ENCODE peak calls at places on chromosome 20, in six cellular contexts. U, M, X, Q, Y and T are unnamed samples.

GRCh38 chr20:62831361-62831788 is 14.5 kb downstream of the COL9A3 start:
- DNase-seq in Q (peak), M (peak), X (no peak), U (no peak), Y (peak), T (no peak)

GRCh38 chr20:40778894-40779496 is 90.0 kb upstream of the MAFB start:
- DNase-seq in Y (no peak), X (peak), U (no peak), Q (no peak), M (no peak), T (no peak)

GRCh38 chr20:62793757-62794006 is 2.6 kb upstream of the MRGBP start:
- DNase-seq in Q (no peak), U (no peak), M (no peak), X (peak), Y (no peak), T (no peak)

GRCh38 chr20:11682285-11682684 is 235.4 kb upstream of the BTBD3 start:
- DNase-seq in U (no peak), X (no peak), Y (no peak), Q (no peak), M (no peak), T (no peak)

GRCh38 chr20:49948809-49949507 is 12.8 kb downstream of the RNF114 start:
- DNase-seq in Q (no peak), M (no peak), Y (no peak), X (no peak), U (no peak), T (no peak)

GRCh38 chr20:51633430-51633829 is 90.9 kb upstream of the NFATC2 start:
- DNase-seq in Q (no peak), U (no peak), X (no peak), Y (no peak), M (no peak), T (no peak)

GRCh38 chr20:25025986-25026605 is 31.8 kb downstream of the ACSS1 start:
- DNase-seq in M (peak), U (peak), Q (peak), Y (no peak), X (peak), T (no peak)

GRCh38 chr20:41273445-41273844 is 44.1 kb downstream of the ZHX3 start:
- DNase-seq in X (no peak), Q (no peak), U (no peak), Y (no peak), M (no peak), T (no peak)

GRCh38 chr20:31869942-31870702 is at the start of the genes DUSP15 and TTLL9:
- DNase-seq in X (peak), U (peak), Y (peak), M (peak), Q (peak), T (no peak)

GRCh38 chr20:8094845-8095244 is 37.2 kb upstream of the PLCB1 start:
- DNase-seq in Y (no peak), M (no peak), U (no peak), Q (no peak), X (no peak), T (no peak)

GRCh38 chr20:10771435-10772140 is 97.8 kb upstream of the JAG1 start:
- DNase-seq in Y (no peak), X (no peak), M (no peak), U (no peak), Q (no peak), T (no peak)

GRCh38 chr20:59147197-59147596 is 16.4 kb upstream of the ZNF831 start:
- DNase-seq in X (no peak), Q (no peak), U (no peak), M (no peak), Y (no peak), T (no peak)

GRCh38 chr20:10666221-10667076 is 7.3 kb downstream of the JAG1 start:
- DNase-seq in M (no peak), U (no peak), Y (no peak), X (peak), Q (no peak), T (peak)

GRCh38 chr20:36506253-36506652 is 35.1 kb upstream of the MYL9 start:
- DNase-seq in U (no peak), X (no peak), M (no peak), Y (no peak), Q (no peak), T (no peak)

GRCh38 chr20:22805219-22805618 is 220.8 kb upstream of the FOXA2 start:
- DNase-seq in U (no peak), X (peak), M (no peak), Y (no peak), Q (peak), T (no peak)

GRCh38 chr20:50450961-50451752 is 59.0 kb upstream of the PTPN1 start:
- DNase-seq in X (peak), Y (no peak), Q (no peak), U (no peak), M (peak), T (no peak)

GRCh38 chr20:40931348-40932044 is 97.1 kb upstream of the TOP1 start:
- DNase-seq in M (no peak), Q (no peak), Y (no peak), X (no peak), U (no peak), T (no peak)

GRCh38 chr20:9506337-9506821 is 8.0 kb upstream of the LAMP5 start:
- DNase-seq in U (no peak), Y (no peak), X (no peak), M (no peak), Q (no peak), T (no peak)

GRCh38 chr20:9508696-9509178 is 5.7 kb upstream of the LAMP5 start:
- DNase-seq in Y (no peak), M (no peak), X (no peak), Q (no peak), U (no peak), T (no peak)

GRCh38 chr20:9506964-9507369 is 7.4 kb upstream of the LAMP5 start:
- DNase-seq in Q (no peak), M (no peak), X (no peak), Y (no peak), U (no peak), T (no peak)

GRCh38 chr20:9508240-9508661 is 6.1 kb upstream of the LAMP5 start:
- DNase-seq in Q (no peak), X (no peak), M (no peak), Y (no peak), U (no peak), T (no peak)

DNA sequence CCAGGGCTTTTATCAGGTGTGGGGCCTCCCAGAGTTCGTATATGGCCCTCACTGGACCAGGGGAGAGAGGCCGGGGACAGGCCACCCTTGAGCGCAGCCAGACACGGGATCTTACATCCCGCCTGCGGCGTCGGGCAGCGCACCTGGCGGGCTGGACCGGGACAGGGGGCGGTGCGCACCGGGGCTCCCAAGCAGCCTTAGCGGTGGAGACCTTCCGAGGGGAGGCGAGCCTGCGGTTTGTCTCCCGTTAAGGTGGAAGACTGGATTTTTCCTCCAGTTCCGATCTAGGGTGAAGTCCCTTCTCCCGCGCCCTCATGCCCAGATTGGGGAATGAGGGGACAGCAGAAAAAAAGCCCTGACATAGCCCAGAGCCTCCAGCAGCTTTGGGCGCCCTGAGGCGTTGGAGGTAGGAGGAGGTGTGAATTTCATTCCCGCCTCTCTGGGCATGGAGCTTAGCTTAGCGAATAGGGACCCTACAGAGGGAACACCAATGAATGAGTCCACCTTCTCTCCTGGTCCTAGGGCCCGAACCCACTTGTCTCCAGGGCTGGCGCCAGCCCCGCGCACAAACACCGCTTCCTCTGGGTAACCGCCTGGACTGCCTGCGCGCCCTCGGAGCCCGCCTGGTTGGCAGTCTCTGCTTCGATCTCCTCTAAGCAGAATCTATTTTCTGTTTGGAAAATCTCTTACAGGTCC is 6.7 kb upstream of the LAMP5 start:
- DNase-seq in X (no peak), Y (no peak), Q (no peak), M (no peak), U (no peak), T (no peak)
- H3K4me3 ChIP-seq in X (no peak), Y (no peak), Q (no peak), M (no peak), U (no peak), T (no peak)

GRCh38 chr20:53274807-53275206 is 302.6 kb downstream of the TSHZ2 start:
- DNase-seq in M (no peak), Y (no peak), X (no peak), U (no peak), Q (no peak), T (no peak)
- TF ChIP-seq CTCF in M (no peak), Y (no peak), X (no peak), U (no peak), Q (no peak), T (no peak)

GRCh38 chr20:44494681-44495080 is 19.0 kb downstream of the TTPAL start:
- DNase-seq in Q (no peak), X (no peak), M (no peak), U (no peak), Y (no peak), T (no peak)
- H3K4me3 ChIP-seq in Q (no peak), X (no peak), M (no peak), U (no peak), Y (no peak), T (no peak)

DNA sequence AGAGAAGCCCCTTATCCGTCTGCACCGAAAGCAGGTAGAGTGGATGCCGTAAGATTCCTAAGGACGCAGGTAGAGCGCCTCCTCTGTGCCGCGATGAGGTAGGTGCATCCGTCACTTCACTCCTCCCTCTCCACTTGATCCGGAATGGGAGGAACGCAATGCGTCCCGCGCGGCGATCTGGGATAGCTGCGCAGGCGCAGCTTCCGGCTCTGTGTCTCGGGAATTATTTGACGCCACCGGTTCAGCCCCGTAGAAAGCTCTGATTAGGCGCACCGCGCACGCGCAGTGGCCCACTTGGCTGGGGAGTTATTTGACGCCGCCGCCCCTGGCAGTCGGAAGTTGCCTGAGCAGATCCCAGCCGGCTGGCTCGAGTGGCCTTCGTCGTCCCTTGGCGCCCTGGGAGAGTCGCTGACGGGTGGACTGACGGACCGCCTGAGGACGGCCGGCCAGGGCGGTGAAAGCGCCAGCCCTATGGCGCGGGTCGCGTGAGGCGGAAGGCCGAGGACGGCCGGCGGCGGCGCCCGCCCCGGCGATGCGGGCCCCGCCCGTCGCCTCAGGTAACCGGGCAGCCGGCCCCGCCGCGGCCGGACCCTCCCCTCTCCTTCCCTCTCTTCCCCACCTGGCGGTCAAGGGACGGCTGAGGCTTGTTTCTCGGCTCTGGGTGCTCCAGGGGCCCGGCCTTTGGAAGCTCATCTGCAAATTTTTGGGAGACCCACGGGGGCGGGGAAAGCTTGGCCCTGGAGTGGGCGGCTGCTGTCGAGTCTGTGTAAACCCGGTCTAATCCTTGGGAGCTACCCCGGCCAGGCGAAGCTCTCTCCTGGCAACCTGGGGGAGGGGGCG is at the start of gene RALGAPB:
- DNase-seq in U (peak), Q (peak), Y (peak), X (peak), M (peak), T (peak)
- TF ChIP-seq CTCF in U (peak), Q (no peak), Y (peak), X (no peak), M (peak), T (no peak)

GRCh38 chr20:57476641-57477461 is 48.1 kb downstream of the CTCFL start:
- DNase-seq in Q (peak), M (no peak), Y (no peak), U (no peak), X (no peak), T (peak)

GRCh38 chr20:57474816-57475215 is 50.1 kb downstream of the CTCFL start:
- DNase-seq in Q (peak), Y (no peak), U (no peak), M (no peak), X (no peak), T (peak)

GRCh38 chr20:57476073-57476526 is 48.8 kb downstream of the CTCFL start:
- DNase-seq in Q (peak), U (no peak), M (no peak), X (no peak), Y (no peak), T (peak)

GRCh38 chr20:57474191-57474590 is 50.7 kb downstream of the CTCFL start:
- DNase-seq in Q (peak), Y (no peak), M (no peak), X (no peak), U (no peak), T (peak)

DNA sequence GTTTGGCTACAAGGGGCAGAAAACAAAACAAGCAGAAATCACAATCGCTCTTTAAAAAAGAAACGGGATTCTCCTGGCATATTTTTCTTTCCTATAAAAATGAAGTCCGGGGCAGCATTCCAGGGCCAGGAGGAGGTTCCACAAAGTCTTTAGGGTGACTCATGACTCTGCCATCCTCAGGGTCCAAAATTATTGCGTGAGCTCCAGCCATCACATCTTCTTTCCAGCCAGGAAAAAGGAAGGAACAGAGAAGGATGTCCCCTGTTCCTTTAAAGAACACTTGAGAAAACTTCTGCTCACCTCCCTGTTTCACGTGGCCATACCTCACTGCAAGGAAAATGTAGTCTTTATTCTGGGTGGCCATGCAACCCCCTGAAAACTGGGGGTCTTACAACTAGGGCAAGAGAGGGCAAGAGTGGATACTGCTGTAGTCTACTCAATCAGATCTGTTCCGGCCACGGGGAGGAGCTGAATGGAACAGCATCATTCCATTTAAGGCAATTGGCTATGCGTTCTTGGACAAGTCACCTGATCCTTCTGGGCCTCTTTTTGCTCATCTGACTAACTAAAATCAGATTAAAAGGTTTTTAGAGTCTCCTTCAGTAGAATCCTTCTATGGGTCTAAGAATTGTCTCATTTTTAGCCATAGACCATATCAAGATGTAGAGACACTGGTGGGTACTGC is 49.4 kb downstream of the CTCFL start:
- DNase-seq in X (no peak), Q (peak), M (no peak), U (no peak), Y (no peak), T (peak)
- H3K4me3 ChIP-seq in X (no peak), Q (no peak), M (no peak), U (no peak), Y (no peak), T (no peak)

GRCh38 chr20:46683939-46684750 is 5.1 kb downstream of the TP53RK start:
- DNase-seq in U (no peak), X (peak), Q (peak), M (no peak), Y (no peak), T (peak)

GRCh38 chr20:46683620-46683938 is 5.7 kb downstream of the TP53RK start:
- DNase-seq in X (no peak), Q (no peak), Y (no peak), M (no peak), U (no peak), T (no peak)

GRCh38 chr20:46682063-46682821 is 7.0 kb downstream of the TP53RK start:
- DNase-seq in Y (no peak), X (peak), U (no peak), M (no peak), Q (no peak), T (peak)

GRCh38 chr20:46681032-46681854 is 8.0 kb downstream of the TP53RK start:
- DNase-seq in Y (peak), U (peak), M (peak), X (peak), Q (peak), T (no peak)

GRCh38 chr20:46683068-46683477 is 6.2 kb downstream of the TP53RK start:
- DNase-seq in U (no peak), M (no peak), X (peak), Y (no peak), Q (no peak), T (peak)
- TF ChIP-seq CTCF in U (no peak), M (no peak), X (no peak), Y (no peak), Q (no peak), T (no peak)

GRCh38 chr20:3158968-3159431 is 665 bp downstream of the FASTKD5 start:
- DNase-seq in U (no peak), X (peak), Y (no peak), Q (no peak), M (no peak), T (no peak)

GRCh38 chr20:3160418-3160817 is 753 bp upstream of the FASTKD5 start:
- DNase-seq in U (no peak), Y (no peak), M (no peak), Q (no peak), X (peak), T (no peak)

GRCh38 chr20:3161316-3162079 is 1.8 kb upstream of the FASTKD5 start:
- DNase-seq in X (no peak), Y (no peak), Q (no peak), M (no peak), U (no peak), T (no peak)

GRCh38 chr20:3156811-3157619 is 2.6 kb downstream of the FASTKD5 start:
- DNase-seq in M (no peak), Q (no peak), Y (no peak), U (no peak), X (no peak), T (no peak)

GRCh38 chr20:3157817-3158216 is 1.8 kb downstream of the FASTKD5 start:
- DNase-seq in Q (no peak), U (no peak), M (no peak), X (peak), Y (no peak), T (no peak)
- H3K4me3 ChIP-seq in Q (peak), U (peak), M (no peak), X (no peak), Y (no peak), T (peak)

GRCh38 chr20:53174454-53174853 is 202.3 kb downstream of the TSHZ2 start:
- DNase-seq in M (no peak), X (no peak), Y (no peak), Q (no peak), U (no peak), T (no peak)
- TF ChIP-seq CTCF in M (no peak), X (no peak), Y (no peak), Q (no peak), U (no peak), T (no peak)

DNA sequence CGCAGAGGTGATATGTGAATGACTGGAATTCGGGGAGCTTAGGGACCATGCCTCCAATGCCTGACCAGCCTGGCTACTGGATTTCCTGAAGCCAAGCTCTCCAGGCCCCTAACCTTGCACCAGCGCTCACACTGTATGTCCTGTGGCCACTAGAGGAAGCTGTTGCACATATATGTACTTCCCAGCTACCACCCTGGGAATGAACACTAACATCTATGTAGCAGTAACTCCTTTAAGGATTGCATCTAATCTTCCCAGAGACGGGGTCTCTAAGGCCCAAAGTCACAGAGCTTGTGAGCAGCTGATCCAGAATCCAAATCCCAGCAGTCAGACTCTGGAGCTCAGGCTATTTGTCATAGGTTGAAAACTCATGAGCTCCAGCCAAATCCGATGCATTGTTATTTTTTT is 20.4 kb upstream of the BPIFB1 start:
- DNase-seq in X (no peak), Q (no peak), U (peak), Y (peak), M (no peak), T (no peak)
- H3K4me3 ChIP-seq in X (no peak), Q (no peak), U (no peak), Y (no peak), M (no peak), T (no peak)